ENCODE peak calls at places on chromosome 19, in nine cellular contexts. One of them, this sample, is unnamed.

GRCh38 chr19:51096473-51097165 is 11.6 kb downstream of the CTU1 start:
- DNase-seq in sigmoid colon: no peak
- DNase-seq in lower lobe of right lung: no peak
- DNase-seq in NCI-H1092 treated with DMSO at 0.1 percent for 48 hours: no peak
- DNase-seq in NCI-H1105: peak
- DNase-seq in DND-41: no peak
- DNase-seq in omental fat pad: no peak
- DNase-seq in kidney epithelial cell: no peak
- DNase-seq in AG04450: no peak
- DNase-seq in this sample: no peak

GRCh38 chr19:44553478-44554171 is 24.1 kb upstream of the CEACAM20 start:
- DNase-seq in sigmoid colon: no peak
- DNase-seq in lower lobe of right lung: no peak
- DNase-seq in NCI-H1092 treated with DMSO at 0.1 percent for 48 hours: no peak
- DNase-seq in NCI-H1105: no peak
- DNase-seq in DND-41: no peak
- DNase-seq in omental fat pad: no peak
- DNase-seq in kidney epithelial cell: no peak
- DNase-seq in AG04450: no peak
- DNase-seq in this sample: no peak

GRCh38 chr19:45443462-45444317 is 20.0 kb upstream of the ERCC1 start:
- DNase-seq in sigmoid colon: peak
- DNase-seq in lower lobe of right lung: peak
- DNase-seq in NCI-H1092 treated with DMSO at 0.1 percent for 48 hours: no peak
- DNase-seq in NCI-H1105: peak
- DNase-seq in DND-41: no peak
- DNase-seq in omental fat pad: peak
- DNase-seq in kidney epithelial cell: no peak
- DNase-seq in AG04450: no peak
- DNase-seq in this sample: peak

GRCh38 chr19:38537071-38537847 is 80.5 kb downstream of the MAP4K1 start:
- DNase-seq in sigmoid colon: no peak
- DNase-seq in lower lobe of right lung: peak
- DNase-seq in NCI-H1092 treated with DMSO at 0.1 percent for 48 hours: no peak
- DNase-seq in NCI-H1105: no peak
- DNase-seq in DND-41: no peak
- DNase-seq in omental fat pad: no peak
- DNase-seq in kidney epithelial cell: no peak
- DNase-seq in AG04450: no peak
- DNase-seq in this sample: no peak

GRCh38 chr19:34976611-34977010 is 12.6 kb upstream of the ZNF792 start:
- DNase-seq in sigmoid colon: peak
- DNase-seq in lower lobe of right lung: peak
- DNase-seq in NCI-H1092 treated with DMSO at 0.1 percent for 48 hours: no peak
- DNase-seq in NCI-H1105: no peak
- DNase-seq in DND-41: no peak
- DNase-seq in omental fat pad: no peak
- DNase-seq in kidney epithelial cell: no peak
- DNase-seq in AG04450: no peak
- DNase-seq in this sample: no peak

GRCh38 chr19:2016041-2016807 is 710 bp upstream of the BTBD2 start:
- DNase-seq in sigmoid colon: peak
- DNase-seq in lower lobe of right lung: peak
- DNase-seq in NCI-H1092 treated with DMSO at 0.1 percent for 48 hours: peak
- DNase-seq in NCI-H1105: peak
- DNase-seq in DND-41: peak
- DNase-seq in omental fat pad: no peak
- DNase-seq in kidney epithelial cell: no peak
- DNase-seq in AG04450: peak
- DNase-seq in this sample: peak

GRCh38 chr19:39416626-39417120 is 4.2 kb downstream of the PLEKHG2 start:
- DNase-seq in sigmoid colon: no peak
- DNase-seq in lower lobe of right lung: no peak
- DNase-seq in NCI-H1092 treated with DMSO at 0.1 percent for 48 hours: no peak
- DNase-seq in NCI-H1105: no peak
- DNase-seq in DND-41: no peak
- DNase-seq in omental fat pad: no peak
- DNase-seq in kidney epithelial cell: no peak
- DNase-seq in AG04450: no peak
- DNase-seq in this sample: no peak

GRCh38 chr19:42250666-42251531 is 4.0 kb downstream of the ERF start:
- DNase-seq in sigmoid colon: peak
- DNase-seq in lower lobe of right lung: peak
- DNase-seq in NCI-H1092 treated with DMSO at 0.1 percent for 48 hours: peak
- DNase-seq in NCI-H1105: no peak
- DNase-seq in DND-41: no peak
- DNase-seq in omental fat pad: no peak
- DNase-seq in kidney epithelial cell: no peak
- DNase-seq in AG04450: no peak
- DNase-seq in this sample: no peak

GRCh38 chr19:35460608-35461007 is 12.6 kb downstream of the FFAR2 start:
- DNase-seq in sigmoid colon: no peak
- DNase-seq in lower lobe of right lung: no peak
- DNase-seq in NCI-H1092 treated with DMSO at 0.1 percent for 48 hours: no peak
- DNase-seq in NCI-H1105: no peak
- DNase-seq in DND-41: no peak
- DNase-seq in omental fat pad: no peak
- DNase-seq in kidney epithelial cell: no peak
- DNase-seq in AG04450: no peak
- DNase-seq in this sample: no peak

GRCh38 chr19:55640043-55640576 is 692 bp upstream of the ZNF580 start:
- DNase-seq in sigmoid colon: peak
- DNase-seq in lower lobe of right lung: peak
- DNase-seq in NCI-H1092 treated with DMSO at 0.1 percent for 48 hours: peak
- DNase-seq in NCI-H1105: peak
- DNase-seq in DND-41: no peak
- DNase-seq in omental fat pad: no peak
- DNase-seq in kidney epithelial cell: no peak
- DNase-seq in AG04450: no peak
- DNase-seq in this sample: peak

GRCh38 chr19:18431351-18432197 is 6.4 kb downstream of the ISYNA1 start:
- DNase-seq in sigmoid colon: peak
- DNase-seq in lower lobe of right lung: no peak
- DNase-seq in NCI-H1092 treated with DMSO at 0.1 percent for 48 hours: no peak
- DNase-seq in NCI-H1105: no peak
- DNase-seq in DND-41: no peak
- DNase-seq in omental fat pad: no peak
- DNase-seq in kidney epithelial cell: no peak
- DNase-seq in AG04450: no peak
- DNase-seq in this sample: no peak

GRCh38 chr19:55265723-55266386 is 7.0 kb upstream of the PPP6R1 start:
- DNase-seq in sigmoid colon: no peak
- DNase-seq in lower lobe of right lung: no peak
- DNase-seq in NCI-H1092 treated with DMSO at 0.1 percent for 48 hours: no peak
- DNase-seq in NCI-H1105: no peak
- DNase-seq in DND-41: no peak
- DNase-seq in omental fat pad: no peak
- DNase-seq in kidney epithelial cell: no peak
- DNase-seq in AG04450: no peak
- DNase-seq in this sample: no peak

GRCh38 chr19:10112895-10113591 is 1.6 kb downstream of the P2RY11 start:
- DNase-seq in sigmoid colon: no peak
- DNase-seq in lower lobe of right lung: peak
- DNase-seq in NCI-H1092 treated with DMSO at 0.1 percent for 48 hours: peak
- DNase-seq in NCI-H1105: peak
- DNase-seq in DND-41: peak
- DNase-seq in omental fat pad: no peak
- DNase-seq in kidney epithelial cell: no peak
- DNase-seq in AG04450: no peak
- DNase-seq in this sample: no peak

GRCh38 chr19:38045554-38046253 is 138.7 kb downstream of the SIPA1L3 start:
- DNase-seq in sigmoid colon: no peak
- DNase-seq in lower lobe of right lung: no peak
- DNase-seq in NCI-H1092 treated with DMSO at 0.1 percent for 48 hours: no peak
- DNase-seq in NCI-H1105: no peak
- DNase-seq in DND-41: no peak
- DNase-seq in omental fat pad: no peak
- DNase-seq in kidney epithelial cell: no peak
- DNase-seq in AG04450: no peak
- DNase-seq in this sample: no peak

GRCh38 chr19:13817615-13818371 is 22.6 kb downstream of the ZSWIM4 start:
- DNase-seq in sigmoid colon: no peak
- DNase-seq in lower lobe of right lung: peak
- DNase-seq in NCI-H1092 treated with DMSO at 0.1 percent for 48 hours: peak
- DNase-seq in NCI-H1105: no peak
- DNase-seq in DND-41: no peak
- DNase-seq in omental fat pad: no peak
- DNase-seq in kidney epithelial cell: no peak
- DNase-seq in AG04450: no peak
- DNase-seq in this sample: peak

GRCh38 chr19:1281895-1282287 is 3.8 kb upstream of the EFNA2 start:
- DNase-seq in sigmoid colon: no peak
- DNase-seq in lower lobe of right lung: no peak
- DNase-seq in NCI-H1092 treated with DMSO at 0.1 percent for 48 hours: no peak
- DNase-seq in NCI-H1105: no peak
- DNase-seq in DND-41: no peak
- DNase-seq in omental fat pad: no peak
- DNase-seq in kidney epithelial cell: no peak
- DNase-seq in AG04450: no peak
- DNase-seq in this sample: no peak

GRCh38 chr19:13908674-13909073 is 2.7 kb downstream of the CC2D1A start:
- DNase-seq in sigmoid colon: no peak
- DNase-seq in lower lobe of right lung: no peak
- DNase-seq in NCI-H1092 treated with DMSO at 0.1 percent for 48 hours: no peak
- DNase-seq in NCI-H1105: no peak
- DNase-seq in DND-41: no peak
- DNase-seq in omental fat pad: no peak
- DNase-seq in kidney epithelial cell: no peak
- DNase-seq in AG04450: no peak
- DNase-seq in this sample: no peak

GRCh38 chr19:18865973-18866799 is 29.8 kb downstream of the CERS1 start:
- DNase-seq in sigmoid colon: no peak
- DNase-seq in lower lobe of right lung: peak
- DNase-seq in NCI-H1092 treated with DMSO at 0.1 percent for 48 hours: peak
- DNase-seq in NCI-H1105: no peak
- DNase-seq in DND-41: peak
- DNase-seq in omental fat pad: peak
- DNase-seq in kidney epithelial cell: no peak
- DNase-seq in AG04450: no peak
- DNase-seq in this sample: no peak

GRCh38 chr19:269241-269640 is 22.0 kb downstream of the PLPP2 start:
- DNase-seq in sigmoid colon: no peak
- DNase-seq in lower lobe of right lung: no peak
- DNase-seq in NCI-H1092 treated with DMSO at 0.1 percent for 48 hours: no peak
- DNase-seq in NCI-H1105: no peak
- DNase-seq in DND-41: no peak
- DNase-seq in omental fat pad: no peak
- DNase-seq in kidney epithelial cell: no peak
- DNase-seq in AG04450: no peak
- DNase-seq in this sample: no peak

GRCh38 chr19:15557223-15557622 is 48.9 kb downstream of the CYP4F22 start:
- DNase-seq in sigmoid colon: no peak
- DNase-seq in lower lobe of right lung: no peak
- DNase-seq in NCI-H1092 treated with DMSO at 0.1 percent for 48 hours: no peak
- DNase-seq in NCI-H1105: no peak
- DNase-seq in DND-41: no peak
- DNase-seq in omental fat pad: no peak
- DNase-seq in kidney epithelial cell: no peak
- DNase-seq in AG04450: no peak
- DNase-seq in this sample: no peak

GRCh38 chr19:29753190-29753933 is 38.3 kb upstream of the C19orf12 start:
- DNase-seq in sigmoid colon: no peak
- DNase-seq in lower lobe of right lung: peak
- DNase-seq in NCI-H1092 treated with DMSO at 0.1 percent for 48 hours: no peak
- DNase-seq in NCI-H1105: no peak
- DNase-seq in DND-41: no peak
- DNase-seq in omental fat pad: no peak
- DNase-seq in kidney epithelial cell: no peak
- DNase-seq in AG04450: no peak
- DNase-seq in this sample: no peak

GRCh38 chr19:42474743-42475142 is 32.0 kb upstream of the CXCL17 start:
- DNase-seq in sigmoid colon: no peak
- DNase-seq in lower lobe of right lung: no peak
- DNase-seq in NCI-H1092 treated with DMSO at 0.1 percent for 48 hours: no peak
- DNase-seq in NCI-H1105: no peak
- DNase-seq in DND-41: no peak
- DNase-seq in omental fat pad: no peak
- DNase-seq in kidney epithelial cell: no peak
- DNase-seq in AG04450: no peak
- DNase-seq in this sample: no peak

GRCh38 chr19:45514376-45515051 is 7.2 kb downstream of the VASP start:
- DNase-seq in sigmoid colon: no peak
- DNase-seq in lower lobe of right lung: peak
- DNase-seq in NCI-H1092 treated with DMSO at 0.1 percent for 48 hours: no peak
- DNase-seq in NCI-H1105: no peak
- DNase-seq in DND-41: no peak
- DNase-seq in omental fat pad: no peak
- DNase-seq in kidney epithelial cell: no peak
- DNase-seq in AG04450: no peak
- DNase-seq in this sample: no peak

GRCh38 chr19:14062558-14062855 is 631 bp upstream of the PALM3 start:
- DNase-seq in sigmoid colon: no peak
- DNase-seq in lower lobe of right lung: no peak
- DNase-seq in NCI-H1092 treated with DMSO at 0.1 percent for 48 hours: no peak
- DNase-seq in NCI-H1105: no peak
- DNase-seq in DND-41: no peak
- DNase-seq in omental fat pad: no peak
- DNase-seq in kidney epithelial cell: no peak
- DNase-seq in AG04450: no peak
- DNase-seq in this sample: no peak

GRCh38 chr19:19849056-19849455 is 16.6 kb upstream of the ZNF253 start:
- DNase-seq in sigmoid colon: no peak
- DNase-seq in lower lobe of right lung: no peak
- DNase-seq in NCI-H1092 treated with DMSO at 0.1 percent for 48 hours: no peak
- DNase-seq in NCI-H1105: no peak
- DNase-seq in DND-41: no peak
- DNase-seq in omental fat pad: no peak
- DNase-seq in kidney epithelial cell: no peak
- DNase-seq in AG04450: no peak
- DNase-seq in this sample: no peak

GRCh38 chr19:32817913-32818476 is 51.6 kb downstream of the SLC7A9 start:
- DNase-seq in sigmoid colon: no peak
- DNase-seq in lower lobe of right lung: no peak
- DNase-seq in NCI-H1092 treated with DMSO at 0.1 percent for 48 hours: no peak
- DNase-seq in NCI-H1105: no peak
- DNase-seq in DND-41: no peak
- DNase-seq in omental fat pad: no peak
- DNase-seq in kidney epithelial cell: no peak
- DNase-seq in AG04450: no peak
- DNase-seq in this sample: no peak

GRCh38 chr19:29367701-29368306 is 154.9 kb upstream of the UQCRFS1 start:
- DNase-seq in sigmoid colon: no peak
- DNase-seq in lower lobe of right lung: no peak
- DNase-seq in NCI-H1092 treated with DMSO at 0.1 percent for 48 hours: no peak
- DNase-seq in NCI-H1105: no peak
- DNase-seq in DND-41: no peak
- DNase-seq in omental fat pad: no peak
- DNase-seq in kidney epithelial cell: no peak
- DNase-seq in AG04450: no peak
- DNase-seq in this sample: no peak

GRCh38 chr19:47581605-47582319 is 8.8 kb upstream of the ZNF541 start:
- DNase-seq in sigmoid colon: no peak
- DNase-seq in lower lobe of right lung: peak
- DNase-seq in NCI-H1092 treated with DMSO at 0.1 percent for 48 hours: no peak
- DNase-seq in NCI-H1105: no peak
- DNase-seq in DND-41: no peak
- DNase-seq in omental fat pad: no peak
- DNase-seq in kidney epithelial cell: no peak
- DNase-seq in AG04450: no peak
- DNase-seq in this sample: no peak

GRCh38 chr19:30590596-30591229 is 218.5 kb downstream of the ZNF536 start:
- DNase-seq in sigmoid colon: no peak
- DNase-seq in lower lobe of right lung: no peak
- DNase-seq in NCI-H1092 treated with DMSO at 0.1 percent for 48 hours: no peak
- DNase-seq in NCI-H1105: no peak
- DNase-seq in DND-41: no peak
- DNase-seq in omental fat pad: no peak
- DNase-seq in kidney epithelial cell: no peak
- DNase-seq in AG04450: no peak
- DNase-seq in this sample: no peak

GRCh38 chr19:46494936-46495788 is 505 bp downstream of the PNMA8B start:
- DNase-seq in sigmoid colon: no peak
- DNase-seq in lower lobe of right lung: no peak
- DNase-seq in NCI-H1092 treated with DMSO at 0.1 percent for 48 hours: no peak
- DNase-seq in NCI-H1105: no peak
- DNase-seq in DND-41: no peak
- DNase-seq in omental fat pad: no peak
- DNase-seq in kidney epithelial cell: no peak
- DNase-seq in AG04450: no peak
- DNase-seq in this sample: no peak

GRCh38 chr19:29031216-29031615 is 181.7 kb downstream of the UQCRFS1 start:
- DNase-seq in sigmoid colon: no peak
- DNase-seq in lower lobe of right lung: no peak
- DNase-seq in NCI-H1092 treated with DMSO at 0.1 percent for 48 hours: no peak
- DNase-seq in NCI-H1105: no peak
- DNase-seq in DND-41: no peak
- DNase-seq in omental fat pad: no peak
- DNase-seq in kidney epithelial cell: no peak
- DNase-seq in AG04450: no peak
- DNase-seq in this sample: no peak